ENCODE peak calls at places on chromosome 7, in eight cellular contexts. P, M, O, B, D, T, I and E are unnamed samples.

GRCh38 chr7:46133076-46133475 is 212.0 kb upstream of the IGFBP3 start:
- DNase-seq in P (no peak), M (no peak), O (no peak), B (no peak), D (no peak), T (no peak), I (no peak), E (no peak)

GRCh38 chr7:150322114-150322832 is 882 bp upstream of the LRRC61 start:
- DNase-seq in P (peak; percentile 55), M (no peak), O (peak; percentile 49), B (peak; percentile 37), D (no peak), T (peak; percentile 74), I (no peak), E (no peak)

GRCh38 chr7:77415822-77416620 is at the start of gene GSAP:
- DNase-seq in P (peak; percentile 74), M (peak; percentile 75), O (peak; percentile 31), B (peak; percentile 53), D (no peak), T (peak; percentile 62), I (peak; percentile 68), E (no peak)

GRCh38 chr7:43905954-43906326 is 456 bp downstream of the URGCP start:
- DNase-seq in P (peak; percentile 25), M (no peak), O (peak; percentile 5), B (peak; percentile 21), D (no peak), T (peak; percentile 39), I (peak; percentile 56), E (no peak)

GRCh38 chr7:14630048-14630447 is 272.5 kb downstream of the DGKB start:
- DNase-seq in P (no peak), M (no peak), O (no peak), B (no peak), D (no peak), T (no peak), I (no peak), E (no peak)

GRCh38 chr7:94655884-94656657 is at the start of gene SGCE:
- DNase-seq in P (peak; percentile 78), M (peak; percentile 63), O (peak; percentile 12), B (peak; percentile 27), D (no peak), T (peak; percentile 64), I (peak; percentile 68), E (peak; percentile 56)

GRCh38 chr7:42198974-42199668 is 37.9 kb downstream of the GLI3 start:
- DNase-seq in P (no peak), M (no peak), O (no peak), B (no peak), D (no peak), T (no peak), I (no peak), E (no peak)

GRCh38 chr7:140159487-140159886 is 17.3 kb downstream of the KDM7A start:
- DNase-seq in P (no peak), M (no peak), O (no peak), B (no peak), D (peak; percentile 10), T (no peak), I (no peak), E (no peak)

GRCh38 chr7:120842131-120842621 is 15.8 kb downstream of the TSPAN12 start:
- DNase-seq in P (peak; percentile 90), M (no peak), O (no peak), B (no peak), D (no peak), T (no peak), I (no peak), E (no peak)

GRCh38 chr7:68613405-68613804 is 984.9 kb upstream of the AUTS2 start:
- DNase-seq in P (peak; percentile 30), M (no peak), O (no peak), B (no peak), D (no peak), T (no peak), I (no peak), E (no peak)

GRCh38 chr7:1931951-1932270 is 261.8 kb downstream of the ELFN1 start:
- DNase-seq in P (no peak), M (no peak), O (no peak), B (no peak), D (no peak), T (no peak), I (no peak), E (no peak)

GRCh38 chr7:18590744-18591340 is 95.3 kb downstream of the HDAC9 start:
- DNase-seq in P (peak; percentile 19), M (no peak), O (no peak), B (no peak), D (no peak), T (no peak), I (peak; percentile 51), E (no peak)

GRCh38 chr7:56495165-56495564 is 378.9 kb upstream of the NUPR2 start:
- DNase-seq in P (no peak), M (no peak), O (no peak), B (no peak), D (no peak), T (no peak), I (no peak), E (no peak)

GRCh38 chr7:96199421-96199820 is 122.5 kb downstream of the SLC25A13 start:
- DNase-seq in P (no peak), M (no peak), O (no peak), B (no peak), D (no peak), T (no peak), I (no peak), E (no peak)

GRCh38 chr7:136150311-136150710 is 173.2 kb upstream of the MTPN start:
- DNase-seq in P (no peak), M (no peak), O (no peak), B (no peak), D (no peak), T (no peak), I (no peak), E (no peak)

GRCh38 chr7:41169307-41169706 is 533.6 kb downstream of the INHBA start:
- DNase-seq in P (no peak), M (no peak), O (no peak), B (no peak), D (no peak), T (no peak), I (no peak), E (no peak)

GRCh38 chr7:480531-481218 is 39.0 kb downstream of the PDGFA start:
- DNase-seq in P (no peak), M (peak; percentile 21), O (no peak), B (no peak), D (no peak), T (no peak), I (no peak), E (no peak)

GRCh38 chr7:66894463-66895080 is 26.5 kb upstream of the TMEM248 start:
- DNase-seq in P (peak; percentile 21), M (no peak), O (no peak), B (no peak), D (peak; percentile 4), T (no peak), I (peak; percentile 4), E (no peak)

GRCh38 chr7:17902599-17902998 is 37.7 kb downstream of the SNX13 start:
- DNase-seq in P (no peak), M (no peak), O (no peak), B (no peak), D (no peak), T (no peak), I (no peak), E (no peak)